ENCODE peak calls at places on chromosomes 2 and 18, in nine cellular contexts. One of them, this sample, is unnamed.

GRCh38 chr2:893311-893710 is 57.3 kb upstream of the SNTG2 start:
- DNase-seq in NCI-H510A treated with DMSO at 0.1 percent for 48 hours: no peak
- DNase-seq in NCI-H748 treated with DMSO at 0.1 percent for 48 hours: no peak
- DNase-seq in cardiac fibroblast: no peak
- DNase-seq in mammary epithelial cell: no peak
- DNase-seq in stimulated activated CD8-positive, alpha-beta memory T cell treated with anti-CD3 and anti-CD28 coated beads, Interleukin-12 subunit alpha, Interleukin-12 subunit beta, amount 100 ng/mL, for 1 hour: no peak
- DNase-seq in GM04503: no peak
- DNase-seq in NCI-H526: peak
- DNase-seq in posterior cingulate gyrus: no peak
- DNase-seq in this sample: no peak

GRCh38 chr2:126784636-126785035 is 114.1 kb upstream of the TEX51 start:
- DNase-seq in NCI-H510A treated with DMSO at 0.1 percent for 48 hours: no peak
- DNase-seq in NCI-H748 treated with DMSO at 0.1 percent for 48 hours: no peak
- DNase-seq in cardiac fibroblast: no peak
- DNase-seq in mammary epithelial cell: no peak
- DNase-seq in stimulated activated CD8-positive, alpha-beta memory T cell treated with anti-CD3 and anti-CD28 coated beads, Interleukin-12 subunit alpha, Interleukin-12 subunit beta, amount 100 ng/mL, for 1 hour: no peak
- DNase-seq in GM04503: no peak
- DNase-seq in NCI-H526: no peak
- DNase-seq in posterior cingulate gyrus: peak
- DNase-seq in this sample: no peak

GRCh38 chr2:110865188-110865587 is 132.8 kb downstream of the ACOXL start:
- DNase-seq in NCI-H510A treated with DMSO at 0.1 percent for 48 hours: no peak
- DNase-seq in NCI-H748 treated with DMSO at 0.1 percent for 48 hours: no peak
- DNase-seq in cardiac fibroblast: no peak
- DNase-seq in mammary epithelial cell: no peak
- DNase-seq in stimulated activated CD8-positive, alpha-beta memory T cell treated with anti-CD3 and anti-CD28 coated beads, Interleukin-12 subunit alpha, Interleukin-12 subunit beta, amount 100 ng/mL, for 1 hour: no peak
- DNase-seq in GM04503: no peak
- DNase-seq in NCI-H526: no peak
- DNase-seq in posterior cingulate gyrus: no peak
- DNase-seq in this sample: no peak

GRCh38 chr2:201798252-201798918 is 8.0 kb upstream of the CDK15 start:
- DNase-seq in NCI-H510A treated with DMSO at 0.1 percent for 48 hours: no peak
- DNase-seq in NCI-H748 treated with DMSO at 0.1 percent for 48 hours: no peak
- DNase-seq in cardiac fibroblast: peak
- DNase-seq in mammary epithelial cell: peak
- DNase-seq in stimulated activated CD8-positive, alpha-beta memory T cell treated with anti-CD3 and anti-CD28 coated beads, Interleukin-12 subunit alpha, Interleukin-12 subunit beta, amount 100 ng/mL, for 1 hour: no peak
- DNase-seq in GM04503: peak
- DNase-seq in NCI-H526: no peak
- DNase-seq in posterior cingulate gyrus: no peak
- DNase-seq in this sample: no peak

GRCh38 chr18:77112161-77112801 is 20.3 kb downstream of the MBP start:
- DNase-seq in NCI-H510A treated with DMSO at 0.1 percent for 48 hours: no peak
- DNase-seq in NCI-H748 treated with DMSO at 0.1 percent for 48 hours: no peak
- DNase-seq in cardiac fibroblast: no peak
- DNase-seq in mammary epithelial cell: no peak
- DNase-seq in stimulated activated CD8-positive, alpha-beta memory T cell treated with anti-CD3 and anti-CD28 coated beads, Interleukin-12 subunit alpha, Interleukin-12 subunit beta, amount 100 ng/mL, for 1 hour: no peak
- DNase-seq in GM04503: no peak
- DNase-seq in NCI-H526: no peak
- DNase-seq in posterior cingulate gyrus: peak
- DNase-seq in this sample: no peak

GRCh38 chr2:138239902-138240595 is 261.5 kb upstream of the SPOPL start:
- DNase-seq in NCI-H510A treated with DMSO at 0.1 percent for 48 hours: no peak
- DNase-seq in NCI-H748 treated with DMSO at 0.1 percent for 48 hours: no peak
- DNase-seq in cardiac fibroblast: peak
- DNase-seq in mammary epithelial cell: no peak
- DNase-seq in stimulated activated CD8-positive, alpha-beta memory T cell treated with anti-CD3 and anti-CD28 coated beads, Interleukin-12 subunit alpha, Interleukin-12 subunit beta, amount 100 ng/mL, for 1 hour: no peak
- DNase-seq in GM04503: no peak
- DNase-seq in NCI-H526: no peak
- DNase-seq in posterior cingulate gyrus: no peak
- DNase-seq in this sample: no peak

GRCh38 chr2:235903803-235904637 is 264.2 kb downstream of the GBX2 start:
- DNase-seq in NCI-H510A treated with DMSO at 0.1 percent for 48 hours: no peak
- DNase-seq in NCI-H748 treated with DMSO at 0.1 percent for 48 hours: no peak
- DNase-seq in cardiac fibroblast: no peak
- DNase-seq in mammary epithelial cell: no peak
- DNase-seq in stimulated activated CD8-positive, alpha-beta memory T cell treated with anti-CD3 and anti-CD28 coated beads, Interleukin-12 subunit alpha, Interleukin-12 subunit beta, amount 100 ng/mL, for 1 hour: no peak
- DNase-seq in GM04503: no peak
- DNase-seq in NCI-H526: no peak
- DNase-seq in posterior cingulate gyrus: no peak
- DNase-seq in this sample: no peak

GRCh38 chr2:12928197-12928596 is 211.5 kb downstream of the TRIB2 start:
- DNase-seq in NCI-H510A treated with DMSO at 0.1 percent for 48 hours: no peak
- DNase-seq in NCI-H748 treated with DMSO at 0.1 percent for 48 hours: no peak
- DNase-seq in cardiac fibroblast: peak
- DNase-seq in mammary epithelial cell: peak
- DNase-seq in stimulated activated CD8-positive, alpha-beta memory T cell treated with anti-CD3 and anti-CD28 coated beads, Interleukin-12 subunit alpha, Interleukin-12 subunit beta, amount 100 ng/mL, for 1 hour: no peak
- DNase-seq in GM04503: no peak
- DNase-seq in NCI-H526: no peak
- DNase-seq in posterior cingulate gyrus: no peak
- DNase-seq in this sample: no peak

GRCh38 chr2:219551863-219552381 is 8.1 kb downstream of the TMEM198 start:
- DNase-seq in NCI-H510A treated with DMSO at 0.1 percent for 48 hours: peak
- DNase-seq in NCI-H748 treated with DMSO at 0.1 percent for 48 hours: peak
- DNase-seq in cardiac fibroblast: no peak
- DNase-seq in mammary epithelial cell: no peak
- DNase-seq in stimulated activated CD8-positive, alpha-beta memory T cell treated with anti-CD3 and anti-CD28 coated beads, Interleukin-12 subunit alpha, Interleukin-12 subunit beta, amount 100 ng/mL, for 1 hour: no peak
- DNase-seq in GM04503: no peak
- DNase-seq in NCI-H526: peak
- DNase-seq in posterior cingulate gyrus: no peak
- DNase-seq in this sample: no peak

GRCh38 chr2:146986161-146986560 is 858.7 kb upstream of the ACVR2A start:
- DNase-seq in NCI-H510A treated with DMSO at 0.1 percent for 48 hours: no peak
- DNase-seq in NCI-H748 treated with DMSO at 0.1 percent for 48 hours: no peak
- DNase-seq in cardiac fibroblast: peak
- DNase-seq in mammary epithelial cell: peak
- DNase-seq in stimulated activated CD8-positive, alpha-beta memory T cell treated with anti-CD3 and anti-CD28 coated beads, Interleukin-12 subunit alpha, Interleukin-12 subunit beta, amount 100 ng/mL, for 1 hour: no peak
- DNase-seq in GM04503: peak
- DNase-seq in NCI-H526: no peak
- DNase-seq in posterior cingulate gyrus: no peak
- DNase-seq in this sample: no peak

GRCh38 chr2:235066895-235067294 is 115.1 kb downstream of the SH3BP4 start:
- DNase-seq in NCI-H510A treated with DMSO at 0.1 percent for 48 hours: no peak
- DNase-seq in NCI-H748 treated with DMSO at 0.1 percent for 48 hours: no peak
- DNase-seq in cardiac fibroblast: no peak
- DNase-seq in mammary epithelial cell: no peak
- DNase-seq in stimulated activated CD8-positive, alpha-beta memory T cell treated with anti-CD3 and anti-CD28 coated beads, Interleukin-12 subunit alpha, Interleukin-12 subunit beta, amount 100 ng/mL, for 1 hour: no peak
- DNase-seq in GM04503: no peak
- DNase-seq in NCI-H526: no peak
- DNase-seq in posterior cingulate gyrus: no peak
- DNase-seq in this sample: no peak

GRCh38 chr18:47036298-47036874 is 965 bp upstream of the ELOA2 start:
- DNase-seq in NCI-H510A treated with DMSO at 0.1 percent for 48 hours: peak
- DNase-seq in NCI-H748 treated with DMSO at 0.1 percent for 48 hours: peak
- DNase-seq in cardiac fibroblast: peak
- DNase-seq in mammary epithelial cell: peak
- DNase-seq in stimulated activated CD8-positive, alpha-beta memory T cell treated with anti-CD3 and anti-CD28 coated beads, Interleukin-12 subunit alpha, Interleukin-12 subunit beta, amount 100 ng/mL, for 1 hour: no peak
- DNase-seq in GM04503: peak
- DNase-seq in NCI-H526: no peak
- DNase-seq in posterior cingulate gyrus: no peak
- DNase-seq in this sample: no peak

GRCh38 chr2:172859821-172860707 is 124.4 kb downstream of the RAPGEF4 start:
- DNase-seq in NCI-H510A treated with DMSO at 0.1 percent for 48 hours: peak
- DNase-seq in NCI-H748 treated with DMSO at 0.1 percent for 48 hours: peak
- DNase-seq in cardiac fibroblast: peak
- DNase-seq in mammary epithelial cell: no peak
- DNase-seq in stimulated activated CD8-positive, alpha-beta memory T cell treated with anti-CD3 and anti-CD28 coated beads, Interleukin-12 subunit alpha, Interleukin-12 subunit beta, amount 100 ng/mL, for 1 hour: no peak
- DNase-seq in GM04503: no peak
- DNase-seq in NCI-H526: peak
- DNase-seq in posterior cingulate gyrus: no peak
- DNase-seq in this sample: no peak